ENCODE peak calls at places on chromosome 12, in ten cellular contexts. One of them, this sample, is unnamed.

GRCh38 chr12:9404031-9404430 is 195.8 kb upstream of the PZP start:
- DNase-seq in sigmoid colon: no peak
- DNase-seq in brain microvascular endothelial cell: no peak
- DNase-seq in esophagus squamous epithelium: no peak
- DNase-seq in PC-9: no peak
- DNase-seq in dorsolateral prefrontal cortex: no peak
- DNase-seq in fibroblast of the aortic adventitia: no peak
- DNase-seq in A549: no peak
- DNase-seq in RWPE2: no peak
- DNase-seq in epithelial cell of esophagus: no peak
- DNase-seq in this sample: no peak

GRCh38 chr12:120940799-120941198 is 36.6 kb upstream of the SPPL3 start:
- DNase-seq in sigmoid colon: no peak
- DNase-seq in brain microvascular endothelial cell: no peak
- DNase-seq in esophagus squamous epithelium: no peak
- DNase-seq in PC-9: peak; percentile 55
- DNase-seq in dorsolateral prefrontal cortex: no peak
- DNase-seq in fibroblast of the aortic adventitia: peak; percentile 3
- DNase-seq in A549: peak; percentile 29
- DNase-seq in RWPE2: no peak
- DNase-seq in epithelial cell of esophagus: peak; percentile 41
- DNase-seq in this sample: peak; percentile 22

GRCh38 chr12:56590237-56590830 is 39.8 kb downstream of the BAZ2A start:
- DNase-seq in sigmoid colon: no peak
- DNase-seq in brain microvascular endothelial cell: peak; percentile 23
- DNase-seq in esophagus squamous epithelium: no peak
- DNase-seq in PC-9: no peak
- DNase-seq in dorsolateral prefrontal cortex: no peak
- DNase-seq in fibroblast of the aortic adventitia: no peak
- DNase-seq in A549: peak; percentile 47
- DNase-seq in RWPE2: no peak
- DNase-seq in epithelial cell of esophagus: peak; percentile 45
- DNase-seq in this sample: peak; percentile 38

GRCh38 chr12:66746489-66747201 is 67.8 kb upstream of the GRIP1 start:
- DNase-seq in sigmoid colon: no peak
- DNase-seq in brain microvascular endothelial cell: no peak
- DNase-seq in esophagus squamous epithelium: no peak
- DNase-seq in PC-9: no peak
- DNase-seq in dorsolateral prefrontal cortex: no peak
- DNase-seq in fibroblast of the aortic adventitia: no peak
- DNase-seq in A549: no peak
- DNase-seq in RWPE2: no peak
- DNase-seq in epithelial cell of esophagus: no peak
- DNase-seq in this sample: no peak

GRCh38 chr12:34294137-34294536 is 271.8 kb downstream of the ALG10 start:
- DNase-seq in sigmoid colon: no peak
- DNase-seq in brain microvascular endothelial cell: no peak
- DNase-seq in esophagus squamous epithelium: no peak
- DNase-seq in PC-9: no peak
- DNase-seq in dorsolateral prefrontal cortex: no peak
- DNase-seq in fibroblast of the aortic adventitia: no peak
- DNase-seq in A549: no peak
- DNase-seq in RWPE2: peak; percentile 28
- DNase-seq in epithelial cell of esophagus: no peak
- DNase-seq in this sample: no peak

GRCh38 chr12:51669996-51670395 is 79.0 kb downstream of the SCN8A start:
- DNase-seq in sigmoid colon: no peak
- DNase-seq in brain microvascular endothelial cell: no peak
- DNase-seq in esophagus squamous epithelium: no peak
- DNase-seq in PC-9: no peak
- DNase-seq in dorsolateral prefrontal cortex: no peak
- DNase-seq in fibroblast of the aortic adventitia: no peak
- DNase-seq in A549: no peak
- DNase-seq in RWPE2: no peak
- DNase-seq in epithelial cell of esophagus: peak; percentile 31
- DNase-seq in this sample: no peak

GRCh38 chr12:108478611-108479010 is 36.5 kb upstream of the FICD start:
- DNase-seq in sigmoid colon: no peak
- DNase-seq in brain microvascular endothelial cell: no peak
- DNase-seq in esophagus squamous epithelium: no peak
- DNase-seq in PC-9: no peak
- DNase-seq in dorsolateral prefrontal cortex: no peak
- DNase-seq in fibroblast of the aortic adventitia: no peak
- DNase-seq in A549: no peak
- DNase-seq in RWPE2: no peak
- DNase-seq in epithelial cell of esophagus: no peak
- DNase-seq in this sample: no peak

GRCh38 chr12:12127304-12127703 is 56.6 kb downstream of the BCL2L14 start:
- DNase-seq in sigmoid colon: no peak
- DNase-seq in brain microvascular endothelial cell: no peak
- DNase-seq in esophagus squamous epithelium: no peak
- DNase-seq in PC-9: no peak
- DNase-seq in dorsolateral prefrontal cortex: no peak
- DNase-seq in fibroblast of the aortic adventitia: no peak
- DNase-seq in A549: no peak
- DNase-seq in RWPE2: no peak
- DNase-seq in epithelial cell of esophagus: no peak
- DNase-seq in this sample: no peak

GRCh38 chr12:55929306-55929791 is 1.6 kb upstream of the DGKA start:
- DNase-seq in sigmoid colon: no peak
- DNase-seq in brain microvascular endothelial cell: no peak
- DNase-seq in esophagus squamous epithelium: no peak
- DNase-seq in PC-9: no peak
- DNase-seq in dorsolateral prefrontal cortex: no peak
- DNase-seq in fibroblast of the aortic adventitia: no peak
- DNase-seq in A549: no peak
- DNase-seq in RWPE2: no peak
- DNase-seq in epithelial cell of esophagus: no peak
- DNase-seq in this sample: no peak

GRCh38 chr12:43551971-43552559 is at the start of gene ADAMTS20:
- DNase-seq in sigmoid colon: no peak
- DNase-seq in brain microvascular endothelial cell: no peak
- DNase-seq in esophagus squamous epithelium: no peak
- DNase-seq in PC-9: no peak
- DNase-seq in dorsolateral prefrontal cortex: no peak
- DNase-seq in fibroblast of the aortic adventitia: no peak
- DNase-seq in A549: no peak
- DNase-seq in RWPE2: no peak
- DNase-seq in epithelial cell of esophagus: peak; percentile 15
- DNase-seq in this sample: no peak

GRCh38 chr12:97140355-97140754 is 233.3 kb downstream of the NEDD1 start:
- DNase-seq in sigmoid colon: no peak
- DNase-seq in brain microvascular endothelial cell: no peak
- DNase-seq in esophagus squamous epithelium: no peak
- DNase-seq in PC-9: no peak
- DNase-seq in dorsolateral prefrontal cortex: no peak
- DNase-seq in fibroblast of the aortic adventitia: no peak
- DNase-seq in A549: no peak
- DNase-seq in RWPE2: no peak
- DNase-seq in epithelial cell of esophagus: no peak
- DNase-seq in this sample: no peak

GRCh38 chr12:70497508-70497907 is 131.4 kb downstream of the KCNMB4 start:
- DNase-seq in sigmoid colon: no peak
- DNase-seq in brain microvascular endothelial cell: no peak
- DNase-seq in esophagus squamous epithelium: no peak
- DNase-seq in PC-9: no peak
- DNase-seq in dorsolateral prefrontal cortex: no peak
- DNase-seq in fibroblast of the aortic adventitia: no peak
- DNase-seq in A549: no peak
- DNase-seq in RWPE2: no peak
- DNase-seq in epithelial cell of esophagus: no peak
- DNase-seq in this sample: no peak

GRCh38 chr12:88417531-88417930 is 162.7 kb downstream of the KITLG start:
- DNase-seq in sigmoid colon: no peak
- DNase-seq in brain microvascular endothelial cell: no peak
- DNase-seq in esophagus squamous epithelium: no peak
- DNase-seq in PC-9: no peak
- DNase-seq in dorsolateral prefrontal cortex: no peak
- DNase-seq in fibroblast of the aortic adventitia: no peak
- DNase-seq in A549: no peak
- DNase-seq in RWPE2: no peak
- DNase-seq in epithelial cell of esophagus: no peak
- DNase-seq in this sample: no peak

GRCh38 chr12:51863921-51864700 is 15.6 kb upstream of the FIGNL2 start:
- DNase-seq in sigmoid colon: no peak
- DNase-seq in brain microvascular endothelial cell: no peak
- DNase-seq in esophagus squamous epithelium: no peak
- DNase-seq in PC-9: no peak
- DNase-seq in dorsolateral prefrontal cortex: no peak
- DNase-seq in fibroblast of the aortic adventitia: no peak
- DNase-seq in A549: no peak
- DNase-seq in RWPE2: no peak
- DNase-seq in epithelial cell of esophagus: no peak
- DNase-seq in this sample: no peak

GRCh38 chr12:5789469-5789968 is 155.5 kb downstream of the ANO2 start:
- DNase-seq in sigmoid colon: no peak
- DNase-seq in brain microvascular endothelial cell: no peak
- DNase-seq in esophagus squamous epithelium: no peak
- DNase-seq in PC-9: no peak
- DNase-seq in dorsolateral prefrontal cortex: no peak
- DNase-seq in fibroblast of the aortic adventitia: no peak
- DNase-seq in A549: no peak
- DNase-seq in RWPE2: no peak
- DNase-seq in epithelial cell of esophagus: peak; percentile 38
- DNase-seq in this sample: no peak

GRCh38 chr12:23767834-23768233 is 181.6 kb downstream of the SOX5 start:
- DNase-seq in sigmoid colon: no peak
- DNase-seq in brain microvascular endothelial cell: peak; percentile 2
- DNase-seq in esophagus squamous epithelium: no peak
- DNase-seq in PC-9: no peak
- DNase-seq in dorsolateral prefrontal cortex: no peak
- DNase-seq in fibroblast of the aortic adventitia: no peak
- DNase-seq in A549: no peak
- DNase-seq in RWPE2: no peak
- DNase-seq in epithelial cell of esophagus: no peak
- DNase-seq in this sample: no peak

GRCh38 chr12:77983859-77984258 is 153.2 kb downstream of the NAV3 start:
- DNase-seq in sigmoid colon: no peak
- DNase-seq in brain microvascular endothelial cell: no peak
- DNase-seq in esophagus squamous epithelium: no peak
- DNase-seq in PC-9: no peak
- DNase-seq in dorsolateral prefrontal cortex: no peak
- DNase-seq in fibroblast of the aortic adventitia: no peak
- DNase-seq in A549: no peak
- DNase-seq in RWPE2: no peak
- DNase-seq in epithelial cell of esophagus: no peak
- DNase-seq in this sample: no peak

GRCh38 chr12:68334136-68334535 is 2.0 kb upstream of the MDM1 start:
- DNase-seq in sigmoid colon: no peak
- DNase-seq in brain microvascular endothelial cell: no peak
- DNase-seq in esophagus squamous epithelium: no peak
- DNase-seq in PC-9: no peak
- DNase-seq in dorsolateral prefrontal cortex: no peak
- DNase-seq in fibroblast of the aortic adventitia: no peak
- DNase-seq in A549: peak; percentile 60
- DNase-seq in RWPE2: no peak
- DNase-seq in epithelial cell of esophagus: peak; percentile 12
- DNase-seq in this sample: no peak

GRCh38 chr12:6866920-6867406 is 368 bp upstream of the TPI1 start:
- DNase-seq in sigmoid colon: no peak
- DNase-seq in brain microvascular endothelial cell: peak; percentile 3
- DNase-seq in esophagus squamous epithelium: peak; percentile 35
- DNase-seq in PC-9: no peak
- DNase-seq in dorsolateral prefrontal cortex: no peak
- DNase-seq in fibroblast of the aortic adventitia: no peak
- DNase-seq in A549: no peak
- DNase-seq in RWPE2: no peak
- DNase-seq in epithelial cell of esophagus: no peak
- DNase-seq in this sample: no peak

GRCh38 chr12:104006929-104007328 is 41.3 kb downstream of the TDG start:
- DNase-seq in sigmoid colon: no peak
- DNase-seq in brain microvascular endothelial cell: no peak
- DNase-seq in esophagus squamous epithelium: no peak
- DNase-seq in PC-9: peak; percentile 61
- DNase-seq in dorsolateral prefrontal cortex: no peak
- DNase-seq in fibroblast of the aortic adventitia: peak; percentile 67
- DNase-seq in A549: peak; percentile 20
- DNase-seq in RWPE2: no peak
- DNase-seq in epithelial cell of esophagus: peak; percentile 71
- DNase-seq in this sample: peak; percentile 63
- H3K4me3 ChIP-seq in sigmoid colon: no peak overlapping the region
- H3K4me3 ChIP-seq in brain microvascular endothelial cell: no peak overlapping the region
- H3K4me3 ChIP-seq in esophagus squamous epithelium: no peak overlapping the region
- H3K4me3 ChIP-seq in PC-9: no peak overlapping the region
- H3K4me3 ChIP-seq in dorsolateral prefrontal cortex: no peak overlapping the region
- H3K4me3 ChIP-seq in fibroblast of the aortic adventitia: no peak overlapping the region
- H3K4me3 ChIP-seq in A549: no peak overlapping the region
- H3K4me3 ChIP-seq in RWPE2: no peak overlapping the region
- H3K4me3 ChIP-seq in epithelial cell of esophagus: no peak overlapping the region
- H3K4me3 ChIP-seq in this sample: no peak overlapping the region

DNA sequence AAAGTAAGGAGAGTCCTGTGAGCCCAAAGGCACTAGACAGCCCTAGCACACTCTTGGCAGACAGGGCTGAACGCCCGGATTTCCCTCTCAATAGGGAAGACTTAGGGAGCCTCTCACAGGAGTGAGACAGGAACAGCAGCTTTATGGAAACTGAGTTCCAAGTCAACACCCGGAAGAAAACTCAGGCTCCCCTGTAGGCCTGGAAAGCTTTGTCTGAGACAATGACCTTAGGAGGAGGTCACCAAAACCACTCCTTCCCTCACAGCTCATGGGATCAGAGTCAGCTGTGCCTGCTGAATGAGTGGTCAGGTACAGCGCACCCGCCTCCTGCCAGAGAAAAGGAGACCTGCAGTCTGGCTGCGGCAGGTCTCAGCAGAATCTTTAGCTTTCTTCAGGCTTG is 229.5 kb downstream of the CACNA1C start:
- DNase-seq in sigmoid colon: no peak
- DNase-seq in brain microvascular endothelial cell: no peak
- DNase-seq in esophagus squamous epithelium: no peak
- DNase-seq in PC-9: no peak
- DNase-seq in dorsolateral prefrontal cortex: no peak
- DNase-seq in fibroblast of the aortic adventitia: no peak
- DNase-seq in A549: no peak
- DNase-seq in RWPE2: no peak
- DNase-seq in epithelial cell of esophagus: no peak
- DNase-seq in this sample: peak; percentile 42
- TF ChIP-seq CTCF in sigmoid colon: no peak
- TF ChIP-seq CTCF in brain microvascular endothelial cell: peak; percentile 30
- TF ChIP-seq CTCF in esophagus squamous epithelium: no peak
- TF ChIP-seq CTCF in PC-9: no peak
- TF ChIP-seq CTCF in dorsolateral prefrontal cortex: no peak
- TF ChIP-seq CTCF in fibroblast of the aortic adventitia: peak; percentile 11
- TF ChIP-seq CTCF in A549: no peak
- TF ChIP-seq CTCF in RWPE2: no peak
- TF ChIP-seq CTCF in epithelial cell of esophagus: no peak
- TF ChIP-seq CTCF in this sample: peak; percentile 3

GRCh38 chr12:80713419-80713818 is 3.3 kb upstream of the MYF5 start:
- DNase-seq in sigmoid colon: no peak
- DNase-seq in brain microvascular endothelial cell: no peak
- DNase-seq in esophagus squamous epithelium: no peak
- DNase-seq in PC-9: no peak
- DNase-seq in dorsolateral prefrontal cortex: no peak
- DNase-seq in fibroblast of the aortic adventitia: no peak
- DNase-seq in A549: no peak
- DNase-seq in RWPE2: no peak
- DNase-seq in epithelial cell of esophagus: no peak
- DNase-seq in this sample: no peak
- H3K4me3 ChIP-seq in sigmoid colon: no peak overlapping the region
- H3K4me3 ChIP-seq in brain microvascular endothelial cell: no peak overlapping the region
- H3K4me3 ChIP-seq in esophagus squamous epithelium: no peak overlapping the region
- H3K4me3 ChIP-seq in PC-9: no peak overlapping the region
- H3K4me3 ChIP-seq in dorsolateral prefrontal cortex: no peak overlapping the region
- H3K4me3 ChIP-seq in fibroblast of the aortic adventitia: no peak overlapping the region
- H3K4me3 ChIP-seq in A549: no peak overlapping the region
- H3K4me3 ChIP-seq in RWPE2: no peak overlapping the region
- H3K4me3 ChIP-seq in epithelial cell of esophagus: no peak overlapping the region
- H3K4me3 ChIP-seq in this sample: no peak overlapping the region

GRCh38 chr12:21248679-21249078 is 86.0 kb downstream of the SLCO1A2 start:
- DNase-seq in sigmoid colon: no peak
- DNase-seq in brain microvascular endothelial cell: no peak
- DNase-seq in esophagus squamous epithelium: no peak
- DNase-seq in PC-9: no peak
- DNase-seq in dorsolateral prefrontal cortex: no peak
- DNase-seq in fibroblast of the aortic adventitia: peak; percentile 3
- DNase-seq in A549: peak; percentile 11
- DNase-seq in RWPE2: no peak
- DNase-seq in epithelial cell of esophagus: peak; percentile 15
- DNase-seq in this sample: peak; percentile 45
- TF ChIP-seq CTCF in sigmoid colon: no peak
- TF ChIP-seq CTCF in brain microvascular endothelial cell: no peak
- TF ChIP-seq CTCF in esophagus squamous epithelium: no peak
- TF ChIP-seq CTCF in PC-9: peak; percentile 57
- TF ChIP-seq CTCF in dorsolateral prefrontal cortex: peak; percentile 41
- TF ChIP-seq CTCF in fibroblast of the aortic adventitia: no peak
- TF ChIP-seq CTCF in A549: peak; percentile 36
- TF ChIP-seq CTCF in RWPE2: peak; percentile 20
- TF ChIP-seq CTCF in epithelial cell of esophagus: no peak
- TF ChIP-seq CTCF in this sample: peak; percentile 13